ENCODE peak calls at places on chromosomes 7 and 10, in seven cellular contexts. N is SK-N-SH, B is heart left ventricle, P is HCT116, Y is BE2C, S is IMR-90, R is stomach. U is an unnamed sample. For H3K4me1, the result is how much of the 10 kb centered on the place peaks cover.

GRCh38 chr7:47970750-47971149 is 8.7 kb downstream of the HUS1 start:
- DNase-seq in N (no peak), B (no peak), P (no peak), Y (no peak), S (peak), R (no peak), U (no peak)

GRCh38 chr7:78066599-78066998 is 268.0 kb downstream of the PHTF2 start:
- DNase-seq in N (no peak), B (no peak), P (no peak), Y (no peak), S (no peak), R (no peak), U (no peak)

GRCh38 chr10:21732067-21732772 is 198.2 kb downstream of the MLLT10 start:
- DNase-seq in N (peak), B (peak), P (peak), Y (peak), S (peak), R (no peak), U (peak)

GRCh38 chr10:69088801-69089501 is 1.0 kb downstream of the SRGN start:
- DNase-seq in N (no peak), B (no peak), P (no peak), Y (no peak), S (peak), R (no peak), U (no peak)

GRCh38 chr7:8566016-8566415 is 132.6 kb downstream of the NXPH1 start:
- DNase-seq in N (no peak), B (no peak), P (no peak), Y (no peak), S (no peak), R (no peak), U (no peak)

GRCh38 chr10:78802866-78803265 is 265.9 kb upstream of the ZMIZ1 start:
- DNase-seq in N (peak), B (peak), P (no peak), Y (peak), S (peak), R (no peak), U (no peak)

GRCh38 chr10:99775850-99776249 is 6.6 kb upstream of the ABCC2 start:
- DNase-seq in N (peak), B (no peak), P (peak), Y (no peak), S (peak), R (no peak), U (no peak)

GRCh38 chr10:77513783-77514331 is 123.8 kb downstream of the KCNMA1 start:
- DNase-seq in N (peak), B (peak), P (peak), Y (peak), S (peak), R (peak), U (peak)

GRCh38 chr10:108957681-108958080 is 965.6 kb downstream of the XPNPEP1 start:
- DNase-seq in N (no peak), B (no peak), P (no peak), Y (no peak), S (no peak), R (no peak), U (peak)

GRCh38 chr7:151366872-151367207 is 25.2 kb downstream of the NUB1 start:
- DNase-seq in N (no peak), B (no peak), P (no peak), Y (no peak), S (peak), R (no peak), U (no peak)

GRCh38 chr10:94076325-94076841 is 82.7 kb downstream of the PLCE1 start:
- DNase-seq in N (peak), B (no peak), P (no peak), Y (no peak), S (peak), R (no peak), U (peak)

GRCh38 chr7:99005776-99006175 is 127.4 kb downstream of the TRRAP start:
- DNase-seq in N (no peak), B (no peak), P (no peak), Y (no peak), S (no peak), R (no peak), U (no peak)

GRCh38 chr10:76089626-76090185 is 658.3 kb downstream of the LRMDA start:
- DNase-seq in N (no peak), B (no peak), P (no peak), Y (no peak), S (no peak), R (no peak), U (no peak)

GRCh38 chr7:35802102-35802466 is 1.2 kb downstream of the SEPTIN7 start:
- DNase-seq in N (no peak), B (no peak), P (no peak), Y (no peak), S (no peak), R (no peak), U (no peak)

GRCh38 chr10:80429521-80429966 is 21.2 kb downstream of the PRXL2A start:
- DNase-seq in N (no peak), B (no peak), P (peak), Y (no peak), S (no peak), R (peak), U (no peak)

GRCh38 chr7:123600876-123601275 is 745 bp upstream of the ASB15 start:
- DNase-seq in N (no peak), B (no peak), P (no peak), Y (no peak), S (no peak), R (no peak), U (no peak)

DNA sequence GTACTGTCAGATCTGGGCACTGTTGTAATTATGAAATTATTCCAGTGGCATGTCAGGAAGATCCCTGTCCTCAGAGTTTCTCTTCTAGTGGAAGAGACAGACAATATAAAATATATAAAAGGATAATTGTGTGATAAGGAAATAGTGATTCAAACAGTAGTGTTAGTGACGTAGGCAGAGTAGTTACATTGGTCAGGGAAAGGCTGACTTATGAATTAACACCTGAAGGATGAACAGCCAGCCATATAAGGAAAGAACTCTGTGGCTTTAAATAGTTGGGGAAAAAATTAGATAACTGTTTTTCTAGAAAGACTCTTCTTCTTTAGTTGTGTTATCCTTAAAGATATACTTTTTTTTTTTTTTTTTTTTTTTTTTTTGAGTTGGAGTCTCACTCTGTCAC is 37.7 kb downstream of the WAC start:
- DNase-seq in N (no peak), B (no peak), P (no peak), Y (no peak), S (no peak), R (no peak), U (no peak)
- H3K4me1 ChIP-seq in N (under half), B (half or more), P (under half), Y (under half), S (under half), R (half or more), U (under half)

GRCh38 chr7:1536105-1536767 is 5.7 kb downstream of the MAFK start:
- DNase-seq in N (no peak), B (peak), P (no peak), Y (no peak), S (no peak), R (no peak), U (no peak)
- H3K4me1 ChIP-seq in N (under half), B (half or more), P (half or more), Y (under half), S (under half), R (half or more), U (under half)

GRCh38 chr7:106772655-106773108 is 92.4 kb upstream of the PIK3CG start:
- DNase-seq in N (no peak), B (no peak), P (peak), Y (no peak), S (peak), R (no peak), U (no peak)
- H3K4me1 ChIP-seq in N (under half), B (under half), P (half or more), Y (under half), S (under half), R (under half), U (under half)

GRCh38 chr10:119680668-119681070 is 29.5 kb downstream of the BAG3 start:
- DNase-seq in N (no peak), B (peak), P (no peak), Y (no peak), S (peak), R (no peak), U (peak)
- H3K4me1 ChIP-seq in N (under half), B (half or more), P (under half), Y (under half), S (under half), R (under half), U (under half)

DNA sequence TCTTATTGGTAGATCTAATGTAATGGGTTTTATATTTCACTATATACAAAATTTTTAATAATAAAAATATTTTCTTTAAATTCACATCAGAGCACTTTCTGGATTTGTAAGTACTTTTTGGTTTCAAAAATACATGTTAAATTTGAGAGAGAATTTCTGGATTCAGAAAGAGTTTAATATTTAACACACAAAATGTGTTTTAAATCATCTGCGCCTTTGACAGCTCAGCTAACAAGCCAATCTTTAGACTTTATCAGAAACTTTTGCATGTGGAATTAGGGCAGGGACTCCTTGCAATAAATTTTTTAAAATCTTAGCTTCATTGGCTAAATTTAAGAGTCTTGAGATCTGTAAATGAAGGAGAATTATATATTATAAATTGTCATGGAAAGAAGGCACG is 32.7 kb upstream of the RHOBTB1 start:
- DNase-seq in N (no peak), B (no peak), P (no peak), Y (no peak), S (no peak), R (no peak), U (no peak)
- H3K4me1 ChIP-seq in N (under half), B (under half), P (under half), Y (under half), S (under half), R (half or more), U (under half)

GRCh38 chr7:12708314-12708713 is 20.9 kb downstream of the ARL4A start:
- DNase-seq in N (no peak), B (no peak), P (no peak), Y (no peak), S (no peak), R (no peak), U (no peak)
- H3K4me1 ChIP-seq in N (under half), B (under half), P (under half), Y (under half), S (under half), R (under half), U (under half)

U was measured in SJCRH30.